ENCODE peak calls at places on chromosomes 1 and 21, in five cellular contexts. I is left lung, H is tibial artery, S is left ventricle myocardium inferior, P is ovary. Z is an unnamed sample.

GRCh38 chr1:245154429-245155185 is at the start of gene KIF26B:
- DNase-seq in I (no peak), H (no peak), S (no peak), P (peak; percentile 31), Z (no peak)

GRCh38 chr1:19744886-19745285 is 54.8 kb downstream of the TMCO4 start:
- DNase-seq in I (no peak), H (no peak), S (no peak), P (no peak), Z (no peak)

GRCh38 chr1:166874464-166874863 is 1.6 kb downstream of the TADA1 start:
- DNase-seq in I (no peak), H (no peak), S (no peak), P (no peak), Z (no peak)

GRCh38 chr1:21149862-21150432 is 26.8 kb downstream of the EIF4G3 start:
- DNase-seq in I (no peak), H (no peak), S (no peak), P (no peak), Z (no peak)

GRCh38 chr1:59212715-59213114 is 84.2 kb upstream of the FGGY start:
- DNase-seq in I (no peak), H (no peak), S (no peak), P (no peak), Z (no peak)

GRCh38 chr1:184929711-184930202 is 44.6 kb downstream of the NIBAN1 start:
- DNase-seq in I (no peak), H (no peak), S (no peak), P (no peak), Z (no peak)

GRCh38 chr1:9320520-9321479 is 28.1 kb downstream of the SPSB1 start:
- DNase-seq in I (no peak), H (no peak), S (no peak), P (no peak), Z (no peak)

GRCh38 chr1:23745515-23745914 is 2.2 kb downstream of the ELOA start:
- DNase-seq in I (no peak), H (no peak), S (no peak), P (no peak), Z (no peak)

GRCh38 chr1:229531326-229531725 is 23.2 kb upstream of the NUP133 start:
- DNase-seq in I (no peak), H (no peak), S (no peak), P (no peak), Z (no peak)

GRCh38 chr1:174931214-174931613 is 68.5 kb upstream of the CACYBP start:
- DNase-seq in I (no peak), H (no peak), S (no peak), P (no peak), Z (no peak)

GRCh38 chr1:201561195-201561564 is 22.3 kb downstream of the NAV1 start:
- DNase-seq in I (no peak), H (no peak), S (no peak), P (no peak), Z (no peak)

GRCh38 chr21:18617291-18617690 is 213.7 kb upstream of the TMPRSS15 start:
- DNase-seq in I (no peak), H (no peak), S (no peak), P (no peak), Z (no peak)

GRCh38 chr1:206012086-206012859 is 9.1 kb upstream of the RAB7B start:
- DNase-seq in I (peak; percentile 92), H (peak; percentile 87), S (peak; percentile 68), P (no peak), Z (peak; percentile 29)

GRCh38 chr1:27595597-27595996 is 8.3 kb downstream of the AHDC1 start:
- DNase-seq in I (no peak), H (no peak), S (no peak), P (no peak), Z (no peak)

GRCh38 chr1:237910834-237911233 is 20.1 kb upstream of the ZP4 start:
- DNase-seq in I (no peak), H (no peak), S (no peak), P (no peak), Z (no peak)

GRCh38 chr1:181105134-181106021 is 16.9 kb downstream of the IER5 start:
- DNase-seq in I (peak; percentile 97), H (peak; percentile 94), S (peak; percentile 97), P (peak; percentile 98), Z (peak; percentile 92)

GRCh38 chr1:160410412-160411005 is 10.1 kb downstream of the VANGL2 start:
- DNase-seq in I (no peak), H (no peak), S (no peak), P (no peak), Z (no peak)

GRCh38 chr1:228379165-228379460 is 27.5 kb downstream of the TRIM11 start:
- DNase-seq in I (no peak), H (no peak), S (no peak), P (no peak), Z (no peak)

DNA sequence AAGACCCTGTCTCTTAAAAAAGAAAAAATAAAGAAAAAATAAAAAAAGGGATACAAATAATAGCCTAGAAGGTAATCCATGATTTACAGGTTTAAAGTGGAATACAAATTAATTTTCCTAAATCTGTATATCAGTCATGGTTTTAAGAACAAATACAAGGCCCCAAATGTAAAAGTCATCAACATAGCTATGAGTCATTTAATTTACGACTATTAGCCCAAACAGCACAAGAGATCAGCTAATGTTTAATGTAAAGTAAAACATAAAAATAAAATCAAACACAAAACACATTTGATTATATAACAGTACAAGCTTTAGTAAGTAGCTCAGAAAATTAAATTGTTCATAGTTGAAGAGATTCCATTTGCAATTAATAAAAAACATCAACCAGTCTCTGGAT is 20.3 kb upstream of the TAL1 start:
- DNase-seq in I (no peak), H (no peak), S (no peak), P (no peak), Z (no peak)
- H3K27ac ChIP-seq in I (no peak overlapping the region), H (no peak overlapping the region), S (no peak overlapping the region), P (no peak overlapping the region), Z (no peak overlapping the region)

GRCh38 chr1:38068220-38068979 is 21.8 kb upstream of the POU3F1 start:
- DNase-seq in I (no peak), H (no peak), S (no peak), P (no peak), Z (no peak)

GRCh38 chr1:38073926-38074677 is 27.5 kb upstream of the POU3F1 start:
- DNase-seq in I (no peak), H (no peak), S (no peak), P (no peak), Z (no peak)

GRCh38 chr1:38068980-38069340 is 22.4 kb upstream of the POU3F1 start:
- DNase-seq in I (no peak), H (no peak), S (no peak), P (no peak), Z (no peak)

GRCh38 chr1:38072858-38073257 is 26.3 kb upstream of the POU3F1 start:
- DNase-seq in I (no peak), H (no peak), S (no peak), P (no peak), Z (no peak)

GRCh38 chr1:38071530-38072266 is 25.1 kb upstream of the POU3F1 start:
- DNase-seq in I (no peak), H (no peak), S (no peak), P (no peak), Z (no peak)
- TF ChIP-seq CTCF in I (no peak), H (no peak), S (peak; percentile 28), P (no peak), Z (no peak)

GRCh38 chr1:10788592-10789006 is 7.8 kb downstream of the CASZ1 start:
- DNase-seq in I (no peak), H (no peak), S (peak; percentile 71), P (no peak), Z (no peak)

GRCh38 chr1:10782491-10783244 is 13.8 kb downstream of the CASZ1 start:
- DNase-seq in I (no peak), H (no peak), S (no peak), P (no peak), Z (no peak)

GRCh38 chr1:10785855-10786638 is 10.4 kb downstream of the CASZ1 start:
- DNase-seq in I (no peak), H (no peak), S (peak; percentile 41), P (no peak), Z (no peak)

GRCh38 chr1:10787274-10787673 is 9.2 kb downstream of the CASZ1 start:
- DNase-seq in I (no peak), H (no peak), S (no peak), P (no peak), Z (no peak)

GRCh38 chr1:10784998-10785854 is 11.2 kb downstream of the CASZ1 start:
- DNase-seq in I (no peak), H (no peak), S (no peak), P (no peak), Z (no peak)
- H3K27me3 ChIP-seq in I (no peaks in the 10 kb centered on the region), H (no peaks in the 10 kb centered on the region), S (peaks cover 16% of the 10 kb centered on the region), P (no peaks in the 10 kb centered on the region), Z (peaks cover 35% of the 10 kb centered on the region)

GRCh38 chr1:11736746-11737639 is 1.1 kb downstream of the AGTRAP start:
- DNase-seq in I (peak; percentile 70), H (peak; percentile 67), S (peak; percentile 65), P (no peak), Z (peak; percentile 32)
- H3K27ac ChIP-seq in I (peak overlapping the region; percentile 88), H (peak overlapping the region; percentile 77), S (peak overlapping the region; percentile 88), P (peak overlapping the region; percentile 61), Z (peak overlapping the region; percentile 75)

DNA sequence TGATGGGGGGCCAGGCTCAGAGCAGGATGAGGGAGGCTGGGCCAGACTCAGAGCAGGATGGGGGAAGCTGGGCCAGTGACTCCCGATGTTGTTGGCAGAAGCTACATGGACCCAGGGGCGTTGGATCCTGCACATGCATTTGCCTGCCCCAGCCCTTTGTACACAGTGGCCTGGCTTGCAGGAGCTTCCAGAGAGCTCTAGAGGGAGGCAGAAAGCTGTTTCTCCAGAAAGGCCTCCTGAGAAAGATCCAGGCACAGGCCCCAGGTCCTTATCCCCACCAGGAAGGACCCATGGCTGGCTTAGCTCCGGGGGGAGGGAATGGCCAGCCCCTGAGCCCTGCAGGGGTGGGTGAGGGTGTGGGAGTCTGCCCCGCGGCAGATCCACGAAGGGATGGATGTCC is 106.6 kb upstream of the ACTRT2 start:
- DNase-seq in I (no peak), H (no peak), S (no peak), P (no peak), Z (no peak)
- TF ChIP-seq CTCF in I (no peak), H (peak; percentile 26), S (no peak), P (no peak), Z (no peak)

DNA sequence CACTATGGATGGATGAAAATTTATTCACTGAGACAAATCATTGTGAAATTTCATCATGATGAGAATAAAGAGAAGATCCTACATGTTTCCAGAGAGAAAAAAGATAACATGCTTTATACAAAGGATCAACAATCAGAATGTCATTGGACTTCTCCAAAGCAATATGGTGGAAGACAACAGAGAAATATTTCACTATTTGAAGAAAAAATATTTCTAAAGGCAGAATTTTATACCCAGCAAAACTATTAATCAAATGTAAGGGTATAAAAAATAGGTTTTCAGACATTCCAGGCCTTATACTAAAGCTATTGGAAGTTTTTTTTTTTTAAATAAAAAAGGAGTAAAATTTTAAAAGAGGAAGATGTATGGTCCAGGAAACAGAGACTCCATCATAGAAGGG is 100.6 kb upstream of the OLIG2 start:
- DNase-seq in I (no peak), H (no peak), S (no peak), P (no peak), Z (no peak)
- H3K27me3 ChIP-seq in I (no peaks in the 10 kb centered on the region), H (no peaks in the 10 kb centered on the region), S (no peaks in the 10 kb centered on the region), P (no peaks in the 10 kb centered on the region), Z (no peaks in the 10 kb centered on the region)